ENCODE peak calls at places on chromosomes 16 and 17, in eight cellular contexts. S is SK-N-SH, G is endodermal cell, L is gastrocnemius medialis, O is prostate gland, Y is mammary epithelial cell, Z is A673, H is PC-9. D is an unnamed sample. For H3K4me1, the result is how much of the 10 kb centered on the place peaks cover.

GRCh38 chr17:47700471-47701449 is 6.8 kb downstream of the TBKBP1 start:
- DNase-seq in S (no peak), L (no peak), Z (no peak), Y (no peak), H (no peak), G (no peak), O (no peak), D (no peak)

GRCh38 chr17:55635253-55635766 is 87.4 kb downstream of the TMEM100 start:
- DNase-seq in Y (no peak), Z (no peak), S (peak), O (no peak), H (no peak), G (no peak), L (no peak), D (no peak)

GRCh38 chr16:26569793-26570192 is 496.9 kb upstream of the C16orf82 start:
- DNase-seq in G (peak), H (no peak), S (no peak), Y (no peak), L (no peak), O (no peak), Z (peak), D (peak)

GRCh38 chr17:69455040-69455439 is 40.5 kb downstream of the MAP2K6 start:
- DNase-seq in O (no peak), G (no peak), Y (no peak), Z (no peak), S (no peak), H (no peak), L (no peak), D (no peak)

GRCh38 chr17:2542456-2542855 is 30.8 kb upstream of the METTL16 start:
- DNase-seq in O (no peak), L (no peak), H (no peak), G (no peak), S (no peak), Y (no peak), Z (no peak), D (no peak)

GRCh38 chr17:80826955-80827645 is 164.5 kb upstream of the CHMP6 start:
- DNase-seq in O (no peak), S (peak), G (peak), Z (peak), H (peak), L (peak), Y (peak), D (no peak)

GRCh38 chr17:50162466-50163254 is 3.1 kb upstream of the SGCA start:
- DNase-seq in Z (no peak), O (no peak), L (no peak), H (no peak), Y (no peak), S (no peak), G (no peak), D (no peak)

GRCh38 chr17:19303367-19303776 is 59.2 kb downstream of the B9D1 start:
- DNase-seq in L (no peak), Y (no peak), S (no peak), Z (no peak), O (no peak), H (no peak), G (peak), D (no peak)

GRCh38 chr17:58176200-58176599 is 9.4 kb downstream of the OR4D2 start:
- DNase-seq in O (no peak), G (no peak), L (no peak), S (no peak), Z (no peak), Y (no peak), H (peak), D (no peak)

GRCh38 chr17:731943-732787 is at the start of gene TLCD3A:
- DNase-seq in H (peak), O (peak), S (peak), Z (peak), G (peak), L (peak), Y (peak), D (no peak)

GRCh38 chr16:85628651-85629050 is 15.5 kb downstream of the GSE1 start:
- DNase-seq in O (no peak), G (peak), H (no peak), L (no peak), Z (no peak), Y (no peak), S (no peak), D (no peak)

GRCh38 chr16:81376880-81377279 is 62.1 kb downstream of the GAN start:
- DNase-seq in L (no peak), Y (peak), H (no peak), G (no peak), Z (no peak), O (no peak), S (no peak), D (no peak)

GRCh38 chr17:13609953-13610352 is 8.2 kb upstream of the HS3ST3A1 start:
- DNase-seq in H (no peak), Z (no peak), Y (no peak), L (no peak), S (no peak), O (no peak), G (no peak), D (no peak)

GRCh38 chr16:67663151-67663876 is 2.6 kb downstream of the PARD6A start:
- DNase-seq in S (peak), O (no peak), Z (peak), H (peak), Y (no peak), L (no peak), G (peak), D (no peak)

GRCh38 chr16:29784901-29785500 is 5.5 kb upstream of the KIF22 start:
- DNase-seq in G (peak), O (peak), Z (peak), Y (peak), L (peak), H (no peak), S (no peak), D (peak)

GRCh38 chr17:2400474-2400866 is 390 bp downstream of the MNT start:
- DNase-seq in O (no peak), Y (peak), G (peak), H (no peak), S (peak), Z (peak), L (no peak), D (no peak)

GRCh38 chr17:59355030-59355694 is 23.7 kb downstream of the YPEL2 start:
- DNase-seq in Y (peak), S (no peak), Z (no peak), G (no peak), L (no peak), O (no peak), H (peak), D (no peak)

GRCh38 chr16:19691161-19691850 is 26.7 kb downstream of the KNOP1 start:
- DNase-seq in L (no peak), Y (no peak), O (no peak), Z (no peak), H (no peak), G (no peak), S (no peak), D (no peak)

GRCh38 chr16:56758432-56758831 is 28.5 kb downstream of the NUP93 start:
- DNase-seq in Y (no peak), S (no peak), H (no peak), Z (no peak), O (no peak), L (no peak), G (no peak), D (no peak)

GRCh38 chr17:7130626-7131467 is 16.2 kb upstream of the ASGR2 start:
- DNase-seq in G (peak), O (no peak), H (no peak), Y (no peak), Z (no peak), L (peak), S (no peak), D (no peak)

GRCh38 chr17:27545562-27546229 is 85.3 kb upstream of the LGALS9 start:
- DNase-seq in S (no peak), Z (no peak), O (no peak), G (peak), Y (no peak), H (no peak), L (no peak), D (no peak)

GRCh38 chr17:83202002-83203000 is 122.9 kb downstream of the METRNL start:
- DNase-seq in G (no peak), Z (no peak), S (no peak), L (peak), H (no peak), O (peak), Y (no peak), D (no peak)

GRCh38 chr16:75011634-75012307 is 12.9 kb downstream of the ZNRF1 start:
- DNase-seq in Z (peak), O (no peak), Y (peak), L (no peak), H (peak), S (no peak), G (no peak), D (no peak)

GRCh38 chr17:2482218-2482617 is 29.5 kb downstream of the METTL16 start:
- DNase-seq in L (no peak), G (no peak), H (no peak), O (no peak), Z (peak), S (no peak), Y (no peak), D (no peak)

GRCh38 chr17:49887086-49887743 is 39.3 kb upstream of the TAC4 start:
- DNase-seq in S (no peak), G (peak), Y (peak), Z (no peak), L (no peak), O (peak), H (peak), D (no peak)

GRCh38 chr16:17403859-17404545 is 66.8 kb downstream of the XYLT1 start:
- DNase-seq in S (no peak), O (no peak), L (no peak), Y (no peak), H (no peak), G (no peak), Z (no peak), D (no peak)

GRCh38 chr16:88713568-88714419 is 7.5 kb downstream of the CTU2 start:
- DNase-seq in Y (peak), S (no peak), Z (no peak), O (no peak), G (no peak), H (no peak), L (no peak), D (no peak)

GRCh38 chr16:88713054-88713453 is 6.8 kb downstream of the CTU2 start:
- DNase-seq in Z (no peak), H (no peak), O (no peak), S (peak), Y (no peak), G (no peak), L (no peak), D (no peak)

GRCh38 chr16:88715312-88716190 is 9.2 kb downstream of the CTU2 start:
- DNase-seq in G (no peak), L (no peak), S (no peak), Y (no peak), Z (no peak), O (no peak), H (no peak), D (no peak)

GRCh38 chr16:88716201-88716600 is 9.9 kb downstream of the CTU2 start:
- DNase-seq in S (no peak), O (no peak), H (no peak), Y (no peak), L (no peak), Z (no peak), G (no peak), D (no peak)

GRCh38 chr16:88714420-88715302 is 8.4 kb downstream of the CTU2 start:
- DNase-seq in L (no peak), H (no peak), Y (no peak), Z (no peak), G (no peak), O (no peak), S (no peak), D (no peak)
- H3K27ac ChIP-seq in L (no peak), H (no peak), Y (no peak), Z (no peak), G (no peak), O (no peak), S (no peak), D (no peak)

DNA sequence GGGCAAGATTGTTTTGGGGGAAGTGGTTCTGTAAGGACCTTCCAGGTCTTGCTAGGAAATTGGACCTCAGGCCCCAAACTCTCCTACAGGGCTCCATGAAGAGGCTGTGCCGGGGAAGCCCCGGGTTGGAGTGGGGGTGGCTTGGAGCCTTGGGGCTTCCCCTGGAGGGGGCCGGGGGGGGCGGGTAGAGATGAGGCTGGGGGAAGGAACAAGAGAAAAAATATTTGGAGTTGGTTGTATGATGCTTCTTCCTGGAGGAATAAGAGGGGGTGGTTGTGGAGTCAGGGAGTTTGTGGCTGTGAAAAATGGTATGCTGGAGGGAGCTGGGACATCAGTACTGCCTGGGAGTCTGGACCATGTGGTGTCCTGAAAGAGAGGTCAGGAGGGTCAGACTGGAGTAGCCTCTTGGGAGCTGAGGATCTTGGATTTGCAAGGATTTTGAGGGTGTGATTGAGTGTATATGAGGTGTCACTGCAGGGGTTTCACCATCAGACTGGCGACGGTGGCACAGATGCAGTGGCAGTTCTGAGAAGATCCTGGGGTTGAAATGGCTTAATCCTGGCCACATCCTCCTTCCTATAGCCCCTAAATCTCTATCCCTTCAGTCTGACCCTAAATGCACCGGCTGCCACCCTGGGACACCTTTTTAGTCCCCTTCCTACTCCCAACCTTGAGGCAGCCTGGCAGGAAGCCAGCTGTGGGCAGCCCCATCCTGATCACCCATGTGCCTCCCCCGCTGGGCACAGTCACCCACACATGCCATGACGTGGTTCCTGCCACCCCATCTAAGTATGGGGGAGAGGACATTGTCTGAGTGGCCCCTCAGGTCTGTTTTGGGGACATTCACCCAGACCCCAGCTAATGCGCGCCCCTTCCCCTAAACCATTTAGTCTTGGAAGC is 10.9 kb downstream of the RARA start:
- DNase-seq in S (peak), O (no peak), Y (no peak), H (no peak), G (no peak), L (peak), Z (no peak), D (no peak)
- H3K4me3 ChIP-seq in S (peak), O (no peak), Y (peak), H (peak), G (no peak), L (peak), Z (peak), D (no peak)

DNA sequence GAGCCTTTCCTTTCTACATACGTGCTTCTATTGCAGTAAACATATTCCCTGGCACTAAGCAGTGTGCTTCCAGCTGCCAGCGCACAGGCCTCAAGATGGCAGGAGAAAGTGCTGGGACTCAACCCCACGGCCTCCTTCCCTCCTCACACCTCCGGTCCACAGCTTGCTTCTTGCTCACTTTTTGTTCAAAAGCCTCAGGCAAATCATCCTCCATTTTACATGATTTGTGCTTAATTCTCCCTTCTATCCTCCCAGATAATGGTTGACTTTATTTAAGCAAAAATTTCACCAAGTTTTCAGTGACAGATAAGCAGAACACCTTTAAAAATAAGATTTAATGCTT is 5.5 kb downstream of the CDK5R1 start:
- DNase-seq in L (no peak), H (no peak), Z (no peak), Y (no peak), O (no peak), S (no peak), G (no peak), D (no peak)
- H3K4me1 ChIP-seq in L (under half), H (under half), Z (under half), Y (under half), O (under half), S (under half), G (under half), D (under half)

DNA sequence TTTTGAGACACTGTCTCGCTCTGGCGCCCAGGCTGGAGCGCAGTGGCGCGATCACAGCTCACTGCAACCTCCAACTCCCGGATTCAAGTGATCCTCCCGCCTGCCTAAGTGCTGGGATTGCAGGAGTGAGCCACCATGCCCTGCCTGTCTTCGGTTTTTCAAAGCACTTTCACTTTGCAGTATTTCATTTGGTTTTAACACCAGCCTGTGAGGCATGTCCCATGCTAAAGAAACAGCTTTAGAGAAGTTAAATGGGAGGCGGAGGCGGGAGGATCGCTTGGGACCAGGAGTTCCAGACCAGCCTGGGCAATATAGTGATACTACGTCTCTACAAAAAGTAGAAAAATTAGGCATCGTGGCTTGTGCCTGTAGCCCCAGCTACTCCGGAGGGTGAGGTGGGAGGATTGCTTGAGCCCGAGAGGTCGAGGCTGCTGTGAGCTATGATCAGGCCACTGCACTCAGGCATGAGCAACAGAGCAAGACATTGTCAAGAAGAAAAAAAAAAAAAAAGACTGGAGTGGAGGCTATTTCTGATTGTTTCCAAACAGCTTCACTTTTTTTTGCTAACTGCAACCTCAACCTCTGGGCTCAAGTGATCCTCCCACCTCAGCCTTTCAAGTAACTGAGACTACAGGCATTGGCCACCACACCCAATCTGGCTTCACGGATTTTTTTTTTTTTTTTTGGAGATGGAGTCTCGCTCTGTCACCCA is 1.3 kb downstream of the METTL23 start:
- DNase-seq in S (no peak), O (no peak), Y (no peak), G (peak), L (no peak), Z (no peak), H (no peak), D (no peak)
- H3K27ac ChIP-seq in S (peak), O (peak), Y (peak), G (no peak), L (peak), Z (peak), H (no peak), D (no peak)

GRCh38 chr17:37741334-37742113 is 3.3 kb downstream of the HNF1B start:
- DNase-seq in Y (no peak), Z (no peak), S (no peak), O (no peak), L (no peak), H (no peak), G (no peak), D (no peak)
- H3K4me3 ChIP-seq in Y (no peak), Z (no peak), S (peak), O (peak), L (no peak), H (peak), G (peak), D (peak)

GRCh38 chr16:9566099-9566498 is 474.7 kb downstream of the HAPSTR1 start:
- DNase-seq in H (no peak), L (no peak), Y (no peak), O (no peak), Z (no peak), S (no peak), G (no peak), D (no peak)
- H3K4me1 ChIP-seq in H (under half), L (under half), Y (under half), O (under half), Z (under half), S (under half), G (under half), D (under half)

DNA sequence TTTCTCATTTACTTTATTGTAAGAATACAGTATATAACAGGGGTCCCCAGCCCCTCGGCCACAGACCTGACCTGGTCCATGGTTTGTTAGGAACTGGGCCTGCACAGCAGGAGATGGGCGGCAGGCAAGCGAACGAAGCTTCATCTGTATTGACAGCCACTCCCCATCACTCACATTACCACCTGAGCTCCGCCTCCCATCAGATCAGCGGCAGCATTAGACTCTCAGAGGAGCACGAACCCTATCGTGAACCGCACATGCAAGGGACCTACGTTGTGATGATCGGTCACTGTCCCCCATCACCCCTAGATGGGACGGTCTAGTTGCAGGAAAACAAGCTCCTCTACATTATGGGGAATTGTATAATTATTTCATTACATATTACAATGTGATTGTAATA is 410.6 kb downstream of the SLC39A11 start:
- DNase-seq in H (no peak), Z (no peak), Y (no peak), L (no peak), O (no peak), S (no peak), G (no peak), D (no peak)
- H3K27ac ChIP-seq in H (peak), Z (no peak), Y (no peak), L (no peak), O (no peak), S (peak), G (no peak), D (no peak)

DNA sequence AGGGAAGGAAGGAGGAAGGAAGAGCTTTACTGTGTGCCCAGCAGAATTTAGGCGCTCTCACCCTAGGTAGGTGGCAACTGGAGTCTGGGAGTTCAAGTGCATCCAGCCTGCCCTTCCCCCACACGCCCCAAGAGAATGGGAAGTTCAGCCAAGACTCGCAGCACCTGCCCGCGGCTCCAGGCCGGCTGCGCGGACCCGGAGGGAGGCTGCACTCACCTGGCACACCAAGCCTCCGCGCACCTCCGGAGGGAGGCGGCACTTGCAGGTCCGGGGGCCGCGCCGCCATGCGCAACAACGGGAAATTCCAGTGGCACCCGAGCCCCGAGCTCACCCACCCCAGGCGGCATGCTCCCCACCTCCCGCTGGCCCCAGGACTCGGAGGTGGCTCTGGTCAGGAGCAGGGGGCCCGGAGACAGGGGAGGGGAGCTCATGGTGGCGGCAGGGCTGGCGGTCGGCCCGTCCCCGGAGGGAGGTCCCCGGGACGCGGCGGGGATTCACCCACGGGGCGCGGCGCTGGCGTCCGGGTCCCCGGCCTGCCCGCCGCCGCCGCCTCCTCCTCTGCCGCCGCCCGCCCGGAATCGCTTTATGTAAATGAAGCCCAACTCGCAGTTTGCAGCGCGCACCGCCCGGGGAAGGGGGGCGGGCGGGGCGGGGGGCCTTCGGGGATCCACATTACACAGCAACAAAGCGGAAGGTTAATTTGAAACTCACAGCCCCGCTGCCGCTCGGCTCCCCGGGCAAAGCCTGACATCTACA is at the start of gene ZFHX3:
- DNase-seq in S (peak), H (peak), O (peak), Z (peak), L (peak), Y (peak), G (peak), D (no peak)
- H3K4me3 ChIP-seq in S (peak), H (peak), O (peak), Z (peak), L (peak), Y (peak), G (peak), D (peak)